ENCODE peak calls at places on chromosomes 11 and 22, in nine cellular contexts. A is NCI-H1092; Y is stimulated activated CD4-positive, alpha-beta T cell treated with anti-CD3 and anti-CD28 coated beads, Interleukin-2, amount 100 ng/mL, for 48 hours; S is NCI-H748 treated with DMSO at 0.1 percent for 48 hours; W is spleen; C is activated naive CD8-positive, alpha-beta T cell treated with anti-CD3 and anti-CD28 coated beads, Interleukin-2, amount 50 U/mL, for 24 hours; K is RWPE1; G is HEK293T; Z is choroid plexus epithelial cell. I is an unnamed sample.

GRCh38 chr11:115679945-115680344 is 175.7 kb upstream of the CADM1 start:
- DNase-seq in A (no peak), C (no peak), Z (no peak), K (no peak), G (no peak), S (no peak), W (no peak), Y (no peak), I (no peak)

GRCh38 chr11:133896642-133897330 is 51.5 kb upstream of the SPATA19 start:
- DNase-seq in S (no peak), K (no peak), G (no peak), C (no peak), A (no peak), W (no peak), Y (no peak), Z (no peak), I (no peak)

GRCh38 chr11:3138178-3139085 is 26.7 kb downstream of the OSBPL5 start:
- DNase-seq in Y (no peak), S (no peak), C (no peak), A (no peak), Z (no peak), W (peak), K (no peak), G (no peak), I (no peak)

GRCh38 chr11:108115495-108116140 is 5.7 kb upstream of the ACAT1 start:
- DNase-seq in Y (no peak), Z (peak), C (no peak), S (no peak), G (no peak), K (peak), W (no peak), A (peak), I (no peak)

GRCh38 chr22:34973926-34974325 is 92.0 kb upstream of the ISX start:
- DNase-seq in Z (no peak), W (no peak), K (no peak), S (no peak), G (no peak), A (no peak), Y (no peak), C (no peak), I (no peak)

GRCh38 chr11:18720086-18720810 is 5.7 kb downstream of the IGSF22 start:
- DNase-seq in S (no peak), G (no peak), K (no peak), A (no peak), Z (no peak), W (no peak), C (no peak), Y (no peak), I (no peak)

GRCh38 chr22:46537221-46537945 is at the start of gene CELSR1:
- DNase-seq in K (no peak), W (no peak), A (no peak), Y (no peak), G (peak), C (peak), Z (peak), S (peak), I (peak)

GRCh38 chr11:85844439-85845051 is 10.6 kb upstream of the CCDC83 start:
- DNase-seq in Y (no peak), K (peak), G (no peak), W (no peak), Z (peak), A (no peak), S (no peak), C (no peak), I (no peak)

I was measured in endothelial cell.